ENCODE peak calls at places on chromosomes 1 and 21, in four cellular contexts. C is mesendoderm, X is H9, H is neuronal stem cell. T is an unnamed sample.

GRCh38 chr1:225746361-225747179 is 31.1 kb upstream of the SRP9 start:
- DNase-seq in C (peak; percentile 97), X (peak; percentile 92), H (peak; percentile 47), T (peak; percentile 90)

GRCh38 chr1:23651069-23651808 is 40.4 kb upstream of the RPL11 start:
- DNase-seq in C (peak; percentile 43), X (no peak), H (no peak), T (peak; percentile 28)

GRCh38 chr1:41174170-41174569 is 67.9 kb downstream of the SCMH1 start:
- DNase-seq in C (no peak), X (no peak), H (no peak), T (no peak)

GRCh38 chr21:43851593-43851992 is 13.4 kb upstream of the AGPAT3 start:
- DNase-seq in C (no peak), X (no peak), H (no peak), T (no peak)

GRCh38 chr1:28895896-28896608 is 18.3 kb upstream of the EPB41 start:
- DNase-seq in C (no peak), X (no peak), H (no peak), T (peak; percentile 36)

GRCh38 chr1:193115629-193116227 is 6.1 kb upstream of the CDC73 start:
- DNase-seq in C (peak; percentile 87), X (no peak), H (no peak), T (peak; percentile 100)

GRCh38 chr1:63532727-63533126 is 9.4 kb downstream of the EFCAB7 start:
- DNase-seq in C (no peak), X (no peak), H (no peak), T (no peak)

GRCh38 chr1:161941726-161942125 is 81.9 kb downstream of the OLFML2B start:
- DNase-seq in C (no peak), X (no peak), H (no peak), T (no peak)

GRCh38 chr1:241605146-241605805 is 34.9 kb downstream of the CHML start:
- DNase-seq in C (peak; percentile 73), X (peak; percentile 52), H (no peak), T (no peak)

GRCh38 chr1:159800177-159800935 is 1.8 kb upstream of the FCRL6 start:
- DNase-seq in C (no peak), X (no peak), H (no peak), T (no peak)

GRCh38 chr1:162175393-162175792 is 105.9 kb downstream of the NOS1AP start:
- DNase-seq in C (peak; percentile 82), X (peak; percentile 52), H (peak; percentile 33), T (no peak)

GRCh38 chr1:150186789-150187559 is 37.3 kb downstream of the PLEKHO1 start:
- DNase-seq in C (peak; percentile 71), X (no peak), H (no peak), T (peak; percentile 56)

GRCh38 chr1:221884821-221885220 is 142.9 kb upstream of the DUSP10 start:
- DNase-seq in C (no peak), X (no peak), H (no peak), T (peak; percentile 39)

GRCh38 chr1:154608522-154609294 is 722 bp upstream of the ADAR start:
- DNase-seq in C (peak; percentile 90), X (peak; percentile 79), H (peak; percentile 75), T (peak; percentile 64)

GRCh38 chr1:195328102-195328501 is 1280.1 kb downstream of the KCNT2 start:
- DNase-seq in C (no peak), X (no peak), H (no peak), T (peak; percentile 5)

GRCh38 chr1:233113009-233113712 is 162.8 kb downstream of the NTPCR start:
- DNase-seq in C (peak; percentile 99), X (peak; percentile 86), H (peak; percentile 8), T (peak; percentile 100)

GRCh38 chr1:25927541-25928265 is 21.5 kb upstream of the STMN1 start:
- DNase-seq in C (peak; percentile 90), X (peak; percentile 62), H (peak; percentile 64), T (no peak)

GRCh38 chr1:41314781-41315481 is 46.3 kb upstream of the FOXO6 start:
- DNase-seq in C (no peak), X (no peak), H (no peak), T (peak; percentile 41)

GRCh38 chr1:22177354-22178003 is 34.6 kb upstream of the WNT4 start:
- DNase-seq in C (no peak), X (no peak), H (no peak), T (no peak)

GRCh38 chr1:232590742-232591082 is 39.2 kb downstream of the SIPA1L2 start:
- DNase-seq in C (no peak), X (no peak), H (no peak), T (no peak)

GRCh38 chr1:161039154-161039545 is 386 bp upstream of the TSTD1 start:
- DNase-seq in C (no peak), X (no peak), H (no peak), T (no peak)

GRCh38 chr1:199918196-199918789 is 109.2 kb upstream of the NR5A2 start:
- DNase-seq in C (no peak), X (no peak), H (no peak), T (no peak)

GRCh38 chr1:173113015-173113741 is 62.4 kb upstream of the TNFSF18 start:
- DNase-seq in C (no peak), X (no peak), H (no peak), T (peak; percentile 85)

GRCh38 chr1:197481101-197481500 is 213.0 kb downstream of the CRB1 start:
- DNase-seq in C (no peak), X (no peak), H (no peak), T (no peak)

GRCh38 chr1:164707868-164708331 is 148.9 kb downstream of the PBX1 start:
- DNase-seq in C (peak; percentile 58), X (no peak), H (no peak), T (peak; percentile 88)

GRCh38 chr1:234943801-234944402 is 184.7 kb downstream of the TOMM20 start:
- DNase-seq in C (no peak), X (no peak), H (no peak), T (no peak)

GRCh38 chr1:11731719-11732283 is 4.1 kb upstream of the AGTRAP start:
- DNase-seq in C (peak; percentile 62), X (peak; percentile 62), H (no peak), T (peak; percentile 70)

GRCh38 chr1:9258629-9259028 is 24.1 kb downstream of the H6PD start:
- DNase-seq in C (no peak), X (no peak), H (no peak), T (no peak)

GRCh38 chr1:205520709-205521108 is 16.2 kb downstream of the CDK18 start:
- DNase-seq in C (no peak), X (no peak), H (no peak), T (no peak)

GRCh38 chr1:216566809-216567208 is 143.6 kb upstream of the USH2A start:
- DNase-seq in C (peak; percentile 27), X (no peak), H (no peak), T (peak; percentile 45)

GRCh38 chr1:162951553-162952315 is 90.8 kb upstream of the CCDC190 start:
- DNase-seq in C (no peak), X (no peak), H (no peak), T (peak; percentile 20)

GRCh38 chr1:207754942-207755689 is 3.3 kb downstream of the CD46 start:
- DNase-seq in C (no peak), X (no peak), H (no peak), T (no peak)

GRCh38 chr1:30787856-30788495 is 30.4 kb upstream of the LAPTM5 start:
- DNase-seq in C (no peak), X (no peak), H (no peak), T (no peak)
- H3K18ac ChIP-seq in C (no peak overlapping the region), X (no peak overlapping the region), H (peak overlapping the region; percentile 93), T (no peak overlapping the region)

DNA sequence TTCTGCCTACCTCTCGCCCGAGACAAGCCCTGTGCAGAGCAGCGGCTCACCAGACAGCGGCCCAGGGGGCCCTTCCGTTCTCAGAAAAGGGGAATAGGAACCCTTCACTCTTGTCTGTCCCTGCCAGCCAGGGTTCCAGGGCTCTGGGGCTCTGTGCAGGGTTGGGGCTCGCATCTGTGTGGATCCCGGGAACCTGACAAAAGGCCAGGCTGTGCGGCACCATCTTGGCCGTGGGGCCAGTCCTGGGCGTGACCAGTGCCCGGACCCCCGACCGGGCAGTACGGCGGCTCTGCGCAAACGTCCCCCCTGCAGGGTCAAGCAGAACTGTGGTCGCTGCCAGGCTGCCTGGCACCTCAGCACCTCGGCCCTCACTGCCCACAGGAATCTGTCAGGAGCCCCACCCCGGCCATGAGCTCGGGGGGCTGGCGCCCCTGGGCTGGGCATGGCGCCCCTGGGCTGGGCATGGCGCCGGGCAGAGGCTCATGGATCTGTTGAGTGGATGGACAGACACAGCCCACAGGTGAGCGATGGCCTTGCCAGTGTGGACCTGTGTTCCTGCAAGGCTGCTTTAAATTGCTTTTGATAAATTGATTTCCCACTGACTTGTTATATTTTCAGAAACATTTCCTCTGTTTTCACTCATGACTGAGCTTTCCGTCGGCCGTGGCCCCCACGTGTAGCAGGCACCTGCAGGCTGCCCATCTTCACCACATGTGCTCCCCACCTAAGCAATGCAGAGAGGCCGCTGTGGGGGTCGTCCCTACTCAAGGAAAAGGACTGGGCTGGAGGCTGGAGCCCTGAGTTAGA is 59.0 kb downstream of the SLX9 start:
- DNase-seq in C (no peak), X (no peak), H (no peak), T (no peak)
- H2BK15ac ChIP-seq in C (no peak overlapping the region), X (no peak overlapping the region), H (no peak overlapping the region), T (no peak overlapping the region)

GRCh38 chr1:31433396-31433930 is 20.4 kb downstream of the SERINC2 start:
- DNase-seq in C (no peak), X (no peak), H (no peak), T (no peak)

GRCh38 chr1:31429583-31429982 is 16.6 kb downstream of the SERINC2 start:
- DNase-seq in C (no peak), X (no peak), H (no peak), T (no peak)

GRCh38 chr1:31432592-31433395 is 19.8 kb downstream of the SERINC2 start:
- DNase-seq in C (no peak), X (peak; percentile 29), H (no peak), T (no peak)

GRCh38 chr1:31428436-31429221 is 15.6 kb downstream of the SERINC2 start:
- DNase-seq in C (no peak), X (no peak), H (no peak), T (no peak)

GRCh38 chr1:31431351-31431750 is 18.3 kb downstream of the SERINC2 start:
- DNase-seq in C (no peak), X (no peak), H (no peak), T (no peak)
- H3K18ac ChIP-seq in C (no peak overlapping the region), X (no peak overlapping the region), H (no peak overlapping the region), T (no peak overlapping the region)

DNA sequence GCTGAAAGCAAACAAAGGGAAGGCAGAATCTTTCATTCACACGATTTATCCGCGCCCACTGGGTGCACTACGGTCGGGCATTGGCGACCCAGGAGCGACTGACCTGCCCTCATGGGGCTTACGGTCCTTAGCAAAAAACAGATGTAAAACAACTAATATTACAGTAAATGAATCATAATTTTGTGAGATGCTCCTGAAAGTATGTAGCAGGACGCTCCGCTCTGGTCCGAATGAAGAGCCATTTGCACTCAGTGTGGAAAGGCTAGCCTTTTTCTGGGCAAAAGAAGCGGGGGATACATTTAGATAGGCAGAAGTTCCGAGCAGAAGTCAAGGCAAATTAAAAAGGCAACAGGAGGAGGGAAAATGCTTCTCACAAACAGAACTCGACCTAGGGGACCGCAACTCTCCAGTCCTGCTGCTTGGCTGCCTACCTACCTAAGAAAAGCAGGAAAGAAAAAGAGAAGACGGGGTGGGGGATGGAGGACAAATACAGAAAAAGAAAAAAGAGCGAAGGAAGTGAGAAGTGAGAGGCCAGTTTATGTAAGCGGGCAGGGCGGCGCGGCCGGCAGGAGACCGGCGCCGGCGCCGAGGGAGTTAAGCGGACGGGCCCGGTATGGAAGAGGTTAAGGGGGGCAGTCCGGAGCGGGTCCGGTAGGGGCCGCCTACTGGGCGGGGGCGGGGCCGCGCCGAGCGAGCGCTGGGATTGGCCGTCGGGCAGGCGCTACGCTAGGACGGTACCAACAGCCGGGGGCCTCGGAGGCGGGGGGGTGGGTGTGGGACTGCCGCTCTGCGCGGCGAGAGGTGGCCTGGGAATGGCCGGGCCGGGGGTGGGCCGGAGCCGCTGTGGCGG is at the start of gene FAM20B:
- DNase-seq in C (peak; percentile 96), X (peak; percentile 96), H (peak; percentile 89), T (peak; percentile 88)
- H2BK15ac ChIP-seq in C (no peak within 1 kb of the TSS), X (no peak within 1 kb of the TSS), H (no peak within 1 kb of the TSS), T (no peak within 1 kb of the TSS)

GRCh38 chr1:117093870-117094621 is 27.5 kb downstream of the TRIM45 start:
- DNase-seq in C (peak; percentile 67), X (peak; percentile 35), H (no peak), T (peak; percentile 75)
- H3K18ac ChIP-seq in C (no peak overlapping the region), X (no peak overlapping the region), H (no peak overlapping the region), T (peak overlapping the region; percentile 38)